ENCODE peak calls at places on chromosomes 3 and 15, in five cellular contexts. Q, R, V, B and G are unnamed samples.

GRCh38 chr3:87997298-87997697 is 61.5 kb downstream of the CGGBP1 start:
- DNase-seq in R (peak; percentile 10), B (no peak), Q (no peak), V (peak; percentile 17), G (no peak)

GRCh38 chr15:26051771-26052685 is 188.9 kb upstream of the ATP10A start:
- DNase-seq in B (peak; percentile 11), R (no peak), V (peak; percentile 71), Q (peak; percentile 86), G (no peak)

GRCh38 chr15:78203346-78204225 is 30.8 kb downstream of the ACSBG1 start:
- DNase-seq in Q (no peak), B (no peak), R (no peak), V (no peak), G (no peak)

GRCh38 chr15:92578096-92578835 is 77.3 kb downstream of the FAM174B start:
- DNase-seq in V (no peak), Q (no peak), R (no peak), B (no peak), G (no peak)

GRCh38 chr3:57420007-57420406 is 124.1 kb downstream of the DNAH12 start:
- DNase-seq in V (no peak), Q (no peak), B (no peak), R (no peak), G (no peak)

GRCh38 chr15:52172869-52173268 is 18.3 kb downstream of the GNB5 start:
- DNase-seq in B (no peak), Q (no peak), R (no peak), V (no peak), G (no peak)

GRCh38 chr3:187290561-187290960 is 976 bp downstream of the MASP1 start:
- DNase-seq in R (peak; percentile 49), Q (no peak), B (no peak), V (no peak), G (no peak)

GRCh38 chr3:37491776-37492175 is 317.4 kb upstream of the LRRFIP2 start:
- DNase-seq in R (no peak), Q (no peak), V (no peak), B (no peak), G (no peak)

GRCh38 chr3:177960014-177960413 is 576.2 kb upstream of the KCNMB2 start:
- DNase-seq in V (peak; percentile 92), B (peak; percentile 72), Q (no peak), R (peak; percentile 50), G (no peak)

GRCh38 chr3:178393833-178394232 is 142.4 kb upstream of the KCNMB2 start:
- DNase-seq in B (peak; percentile 79), Q (no peak), R (peak; percentile 78), V (peak; percentile 85), G (no peak)

GRCh38 chr3:192892981-192893827 is 24.5 kb downstream of the MB21D2 start:
- DNase-seq in Q (no peak), B (peak; percentile 72), V (peak; percentile 91), R (peak; percentile 93), G (no peak)

GRCh38 chr3:14879161-14879888 is 60.6 kb downstream of the FGD5 start:
- DNase-seq in B (no peak), R (peak; percentile 3), Q (no peak), V (peak; percentile 34), G (no peak)

GRCh38 chr3:104005815-104006214 is 1360.9 kb upstream of the ALCAM start:
- DNase-seq in R (no peak), B (no peak), Q (no peak), V (no peak), G (no peak)

GRCh38 chr3:72255736-72256559 is 471.0 kb upstream of the PROK2 start:
- DNase-seq in V (no peak), R (peak; percentile 74), Q (no peak), B (peak; percentile 57), G (peak; percentile 83)

GRCh38 chr3:56361731-56362130 is 106.5 kb downstream of the ERC2 start:
- DNase-seq in Q (no peak), V (no peak), B (peak; percentile 8), R (no peak), G (no peak)

GRCh38 chr3:58630081-58630709 is 36.4 kb downstream of the FAM3D start:
- DNase-seq in B (peak; percentile 79), V (peak; percentile 65), Q (peak; percentile 84), R (peak; percentile 58), G (peak; percentile 35)

GRCh38 chr3:130963878-130964277 is 62.7 kb downstream of the ASTE1 start:
- DNase-seq in Q (no peak), B (peak; percentile 95), R (peak; percentile 93), V (peak; percentile 92), G (no peak)

GRCh38 chr3:112979244-112979832 is 4.4 kb upstream of the CD200R1 start:
- DNase-seq in Q (peak; percentile 62), B (peak; percentile 58), R (peak; percentile 60), V (peak; percentile 49), G (peak; percentile 17)

GRCh38 chr15:62824111-62824737 is 218.3 kb upstream of the TPM1 start:
- DNase-seq in Q (no peak), R (peak; percentile 69), B (peak; percentile 82), V (peak; percentile 68), G (no peak)

GRCh38 chr3:38368238-38368637 is 21.7 kb downstream of the XYLB start:
- DNase-seq in V (no peak), Q (peak; percentile 7), B (no peak), R (no peak), G (no peak)

GRCh38 chr3:37591130-37591865 is 270.4 kb upstream of the CTDSPL start:
- DNase-seq in V (no peak), B (no peak), Q (no peak), R (no peak), G (no peak)

GRCh38 chr3:133271491-133271890 is 128.4 kb upstream of the BFSP2 start:
- DNase-seq in Q (peak; percentile 78), V (no peak), R (no peak), B (no peak), G (no peak)

GRCh38 chr15:93150910-93151309 is 61.9 kb upstream of the RGMA start:
- DNase-seq in Q (no peak), B (no peak), V (no peak), R (no peak), G (no peak)

GRCh38 chr3:5143459-5143858 is 21.4 kb downstream of the ARL8B start:
- DNase-seq in V (no peak), Q (no peak), R (no peak), B (no peak), G (no peak)

GRCh38 chr3:112416391-112417212 is 82.7 kb downstream of the BTLA start:
- DNase-seq in B (no peak), Q (no peak), V (no peak), R (no peak), G (no peak)

GRCh38 chr15:31275331-31276262 is 51.0 kb upstream of the KLF13 start:
- DNase-seq in R (no peak), Q (no peak), B (no peak), V (no peak), G (no peak)

GRCh38 chr15:87623832-87624231 is 632.7 kb downstream of the NTRK3 start:
- DNase-seq in R (no peak), V (no peak), Q (peak; percentile 51), B (no peak), G (no peak)